ENCODE peak calls at places on chromosomes 3 and 15, in ten cellular contexts. C is stimulated activated CD4-positive, alpha-beta T cell treated with anti-CD3 and anti-CD28 coated beads, Interleukin-1b, Interleukin-23, amount 100 ng/mL, for 4 hours; Q is T-cell; U is glutamatergic neuron; F is EH; D is neural crest cell; G is ELF-1; O is M059J; H is Calu3; X is GM10248. L is an unnamed sample.

GRCh38 chr3:135779024-135779423 is 186.5 kb upstream of the PPP2R3A start:
- DNase-seq in Q (no peak), U (no peak), C (no peak), F (no peak), G (no peak), D (no peak), X (no peak), H (no peak), O (no peak), L (no peak)

GRCh38 chr3:172666181-172666872 is 44.5 kb downstream of the NCEH1 start:
- DNase-seq in D (no peak), O (no peak), X (no peak), F (no peak), G (no peak), Q (no peak), U (no peak), H (peak), C (no peak), L (peak)

GRCh38 chr3:177262396-177262795 is 65.1 kb upstream of the TBL1XR1 start:
- DNase-seq in G (peak), X (no peak), F (peak), D (no peak), C (no peak), H (peak), U (no peak), Q (no peak), O (no peak), L (no peak)

GRCh38 chr3:132661120-132661519 is 991 bp downstream of the UBA5 start:
- DNase-seq in U (no peak), X (no peak), G (no peak), D (no peak), Q (no peak), H (no peak), C (no peak), O (peak), F (no peak), L (no peak)

GRCh38 chr3:38579551-38580449 is 69.7 kb downstream of the SCN5A start:
- DNase-seq in C (no peak), U (no peak), G (no peak), H (no peak), Q (no peak), F (peak), O (peak), D (no peak), X (peak), L (no peak)

GRCh38 chr15:66644815-66645345 is 57.2 kb upstream of the SMAD6 start:
- DNase-seq in C (no peak), G (no peak), F (peak), H (no peak), U (no peak), X (no peak), D (no peak), Q (no peak), O (peak), L (no peak)

GRCh38 chr3:42666022-42666421 is 12.5 kb downstream of the ZBTB47 start:
- DNase-seq in Q (no peak), C (no peak), H (no peak), X (peak), U (no peak), O (no peak), F (no peak), G (no peak), D (no peak), L (no peak)

GRCh38 chr3:106242779-106243178 is 374.0 kb upstream of the CBLB start:
- DNase-seq in G (no peak), C (no peak), O (no peak), D (no peak), U (no peak), F (no peak), X (no peak), H (no peak), Q (no peak), L (no peak)

GRCh38 chr3:111715911-111716523 is 120.9 kb upstream of the ZBED2 start:
- DNase-seq in H (peak), U (peak), X (peak), Q (peak), D (peak), G (peak), C (peak), O (peak), F (peak), L (peak)

GRCh38 chr3:184773341-184774186 is 38.4 kb upstream of the VPS8 start:
- DNase-seq in X (no peak), H (no peak), C (no peak), G (peak), F (peak), D (no peak), U (no peak), O (no peak), Q (no peak), L (no peak)

GRCh38 chr3:63948995-63949394 is 36.8 kb upstream of the SCAANT1 start:
- DNase-seq in G (no peak), Q (no peak), X (no peak), D (no peak), O (no peak), F (peak), H (no peak), C (no peak), U (no peak), L (no peak)

GRCh38 chr3:32391643-32392529 is at the start of gene CMTM7:
- DNase-seq in H (peak), F (peak), U (peak), O (peak), G (peak), X (peak), D (peak), Q (peak), C (peak), L (no peak)

GRCh38 chr3:100525753-100526612 is 33.6 kb downstream of the TMEM45A start:
- DNase-seq in Q (no peak), H (peak), X (no peak), F (peak), D (no peak), G (peak), U (no peak), C (no peak), O (peak), L (no peak)

GRCh38 chr15:87752250-87752951 is 504.1 kb downstream of the NTRK3 start:
- DNase-seq in Q (no peak), C (no peak), O (peak), D (no peak), G (no peak), X (no peak), F (peak), U (no peak), H (peak), L (no peak)

GRCh38 chr15:33720952-33721351 is 247.3 kb upstream of the CHRM5 start:
- DNase-seq in C (no peak), H (no peak), X (no peak), D (no peak), U (no peak), F (peak), G (no peak), Q (no peak), O (peak), L (no peak)

GRCh38 chr15:33138000-33138399 is 56.5 kb downstream of the FMN1 start:
- DNase-seq in Q (no peak), D (no peak), F (peak), X (no peak), G (no peak), U (no peak), H (no peak), O (no peak), C (no peak), L (peak)

GRCh38 chr3:48414376-48415250 is 15.3 kb downstream of the PLXNB1 start:
- DNase-seq in G (no peak), H (no peak), Q (no peak), C (no peak), X (no peak), O (no peak), D (no peak), F (no peak), U (peak), L (no peak)

GRCh38 chr3:148146947-148147346 is 550.8 kb upstream of the AGTR1 start:
- DNase-seq in Q (no peak), H (peak), F (peak), C (no peak), D (no peak), G (no peak), U (no peak), O (peak), X (no peak), L (no peak)

GRCh38 chr15:39331584-39331983 is 249.3 kb upstream of the THBS1 start:
- DNase-seq in Q (no peak), F (no peak), H (no peak), C (no peak), G (no peak), U (no peak), O (no peak), D (no peak), X (no peak), L (no peak)

GRCh38 chr3:123790254-123791072 is 93.7 kb downstream of the MYLK start:
- DNase-seq in H (no peak), Q (no peak), F (peak), X (no peak), C (no peak), G (peak), U (no peak), D (no peak), O (peak), L (no peak)

GRCh38 chr3:194327414-194328079 is 23.6 kb downstream of the CPN2 start:
- DNase-seq in O (no peak), G (no peak), D (no peak), Q (no peak), F (no peak), U (no peak), X (no peak), C (no peak), H (no peak), L (no peak)

GRCh38 chr15:71387825-71388224 is 272.6 kb downstream of the THSD4 start:
- DNase-seq in F (no peak), H (no peak), X (no peak), O (no peak), C (no peak), D (no peak), U (no peak), G (peak), Q (no peak), L (no peak)

GRCh38 chr3:63092545-63092944 is 185.6 kb upstream of the SYNPR start:
- DNase-seq in H (no peak), C (no peak), X (no peak), D (no peak), U (no peak), F (no peak), G (no peak), Q (no peak), O (no peak), L (peak)

GRCh38 chr3:143502101-143502500 is 346.2 kb downstream of the SLC9A9 start:
- DNase-seq in F (no peak), G (no peak), C (no peak), D (no peak), X (no peak), Q (no peak), H (no peak), U (no peak), O (no peak), L (no peak)

GRCh38 chr3:4350789-4351163 is 47.6 kb downstream of the SETMAR start:
- DNase-seq in H (peak), C (no peak), U (no peak), F (peak), O (peak), D (peak), Q (peak), X (peak), G (peak), L (peak)

GRCh38 chr15:78127882-78128281 is 3.4 kb downstream of the CIB2 start:
- DNase-seq in H (no peak), F (no peak), U (no peak), C (no peak), Q (no peak), G (no peak), D (no peak), O (no peak), X (no peak), L (no peak)

GRCh38 chr3:144109944-144110343 is 138.3 kb downstream of the DIPK2A start:
- DNase-seq in Q (no peak), F (no peak), O (peak), X (no peak), C (no peak), D (no peak), G (no peak), H (no peak), U (no peak), L (no peak)

GRCh38 chr3:133831966-133832801 is 26.6 kb downstream of the SRPRB start:
- DNase-seq in C (no peak), O (no peak), G (no peak), U (no peak), X (no peak), D (no peak), Q (no peak), F (no peak), H (peak), L (no peak)

GRCh38 chr3:119292666-119293065 is 1.5 kb upstream of the ARHGAP31 start:
- DNase-seq in F (no peak), Q (no peak), U (no peak), O (no peak), G (no peak), D (no peak), X (no peak), C (no peak), H (no peak), L (peak)

GRCh38 chr3:32951410-32951811 is at the start of gene CCR4:
- DNase-seq in G (no peak), Q (peak), X (no peak), U (no peak), O (no peak), F (no peak), D (no peak), H (no peak), C (peak), L (no peak)

GRCh38 chr15:40092416-40093223 is 16.1 kb downstream of the BMF start:
- DNase-seq in X (no peak), U (no peak), C (no peak), D (no peak), Q (no peak), O (peak), H (no peak), G (peak), F (peak), L (peak)

GRCh38 chr15:22956257-22956979 is 23.8 kb downstream of the CYFIP1 start:
- DNase-seq in Q (no peak), U (peak), D (no peak), X (no peak), F (no peak), C (no peak), O (no peak), G (no peak), H (no peak), L (no peak)

GRCh38 chr15:99976811-99977271 is 243.6 kb upstream of the LYSMD4 start:
- DNase-seq in X (no peak), Q (no peak), F (no peak), D (no peak), G (no peak), H (no peak), O (peak), U (no peak), C (no peak), L (no peak)

GRCh38 chr15:62711691-62712454 is 330.7 kb upstream of the TPM1 start:
- DNase-seq in H (no peak), X (no peak), G (no peak), C (no peak), U (no peak), O (peak), D (no peak), Q (no peak), F (no peak), L (no peak)

GRCh38 chr3:110562621-110563020 is 509.0 kb upstream of the NECTIN3 start:
- DNase-seq in U (no peak), C (no peak), H (no peak), G (no peak), O (peak), F (peak), Q (no peak), X (no peak), D (no peak), L (no peak)

GRCh38 chr3:123385981-123386380 is 62.9 kb downstream of the ADCY5 start:
- DNase-seq in C (no peak), Q (no peak), O (peak), F (peak), H (peak), U (no peak), X (no peak), G (no peak), D (no peak), L (no peak)

GRCh38 chr3:35932995-35933394 is 293.7 kb downstream of the ARPP21 start:
- DNase-seq in G (no peak), O (peak), Q (no peak), X (no peak), D (no peak), U (no peak), H (peak), F (peak), C (no peak), L (peak)

GRCh38 chr15:59997070-59997701 is 6.9 kb upstream of the FOXB1 start:
- DNase-seq in O (peak), F (no peak), G (peak), H (no peak), Q (peak), X (peak), U (peak), C (peak), D (no peak), L (no peak)

GRCh38 chr15:19944261-19944888 is 597.2 kb downstream of the GOLGA6L6 start:
- DNase-seq in H (no peak), D (no peak), X (no peak), G (peak), U (no peak), O (no peak), F (no peak), C (no peak), Q (no peak), L (no peak)